ENCODE peak calls at places on chromosomes 13 and 19, in four cellular contexts. U is choroid plexus epithelial cell, A is fibroblast of villous mesenchyme, O is epithelial cell of esophagus. Y is an unnamed sample.

GRCh38 chr13:46992383-46992952 is 95.6 kb upstream of the HTR2A start:
- DNase-seq in U (peak; percentile 52), A (peak; percentile 23), O (peak; percentile 46), Y (peak; percentile 41)

GRCh38 chr19:39677931-39678889 is 22.5 kb downstream of the LGALS16 start:
- DNase-seq in U (peak; percentile 25), A (no peak), O (no peak), Y (peak; percentile 5)

GRCh38 chr13:113519556-113519955 is 29.0 kb upstream of the DCUN1D2 start:
- DNase-seq in U (no peak), A (no peak), O (no peak), Y (no peak)

GRCh38 chr19:47729799-47730520 is 15.4 kb upstream of the NOP53 start:
- DNase-seq in U (no peak), A (no peak), O (peak; percentile 72), Y (peak; percentile 24)

GRCh38 chr13:29654807-29655547 is 59.5 kb upstream of the SLC7A1 start:
- DNase-seq in U (no peak), A (no peak), O (peak; percentile 24), Y (peak; percentile 93)

GRCh38 chr13:70023506-70023905 is 84.1 kb upstream of the ATXN8OS start:
- DNase-seq in U (no peak), A (no peak), O (no peak), Y (no peak)

GRCh38 chr19:40282920-40283319 is 2.2 kb downstream of the AKT2 start:
- DNase-seq in U (peak; percentile 42), A (peak; percentile 34), O (no peak), Y (peak; percentile 20)

GRCh38 chr13:110624766-110625756 is 9.7 kb downstream of the NAXD start:
- DNase-seq in U (no peak), A (no peak), O (no peak), Y (no peak)

GRCh38 chr19:16596399-16596798 is 24.2 kb upstream of the SLC35E1 start:
- DNase-seq in U (no peak), A (no peak), O (peak; percentile 37), Y (no peak)

GRCh38 chr13:103022328-103022727 is 43.9 kb downstream of the SLC10A2 start:
- DNase-seq in U (no peak), A (no peak), O (no peak), Y (peak; percentile 20)

GRCh38 chr19:34556500-34556899 is 74.9 kb downstream of the WTIP start:
- DNase-seq in U (peak; percentile 9), A (peak; percentile 2), O (no peak), Y (peak; percentile 77)

GRCh38 chr13:71320452-71320851 is 546.6 kb downstream of the DACH1 start:
- DNase-seq in U (peak; percentile 62), A (peak; percentile 39), O (peak; percentile 38), Y (peak; percentile 4)

GRCh38 chr19:23460656-23461055 is 65.4 kb upstream of the ZNF91 start:
- DNase-seq in U (no peak), A (no peak), O (peak; percentile 71), Y (no peak)

GRCh38 chr13:26024558-26024957 is 27.3 kb downstream of the SHISA2 start:
- DNase-seq in U (peak; percentile 54), A (no peak), O (no peak), Y (no peak)

GRCh38 chr19:8884416-8884815 is 52.2 kb downstream of the MBD3L1 start:
- DNase-seq in U (no peak), A (no peak), O (no peak), Y (no peak)

GRCh38 chr13:77919351-77920294 is 992 bp upstream of the EDNRB start:
- DNase-seq in U (peak; percentile 34), A (peak; percentile 43), O (peak; percentile 10), Y (peak; percentile 48)

GRCh38 chr13:33016414-33017409 is at the start of gene KL:
- DNase-seq in U (no peak), A (no peak), O (no peak), Y (no peak)
- TF ChIP-seq CTCF in U (no peak), A (peak; percentile 2), O (no peak), Y (no peak)

GRCh38 chr13:75639426-75639825 is 3.3 kb downstream of the LMO7 start:
- DNase-seq in U (no peak), A (no peak), O (no peak), Y (no peak)

GRCh38 chr13:75636339-75637095 is 387 bp downstream of the LMO7 start:
- DNase-seq in U (peak; percentile 46), A (peak; percentile 58), O (peak; percentile 26), Y (no peak)

GRCh38 chr13:75635101-75635620 is 969 bp upstream of the LMO7 start:
- DNase-seq in U (peak; percentile 48), A (peak; percentile 47), O (no peak), Y (peak; percentile 34)

GRCh38 chr13:75635621-75636338 is at the start of gene LMO7:
- DNase-seq in U (peak; percentile 60), A (peak; percentile 69), O (peak; percentile 23), Y (no peak)

GRCh38 chr13:75637101-75637774 is 1.1 kb downstream of the LMO7 start:
- DNase-seq in U (peak; percentile 40), A (peak; percentile 42), O (no peak), Y (peak; percentile 37)
- H3K4me3 ChIP-seq in U (peak overlapping the region; percentile 83), A (peak overlapping the region; percentile 78), O (peak overlapping the region; percentile 60), Y (peak overlapping the region; percentile 73)

GRCh38 chr13:107678075-107678689 is 537.2 kb downstream of the LIG4 start:
- DNase-seq in U (peak; percentile 60), A (peak; percentile 39), O (no peak), Y (no peak)
- TF ChIP-seq CTCF in U (peak; percentile 67), A (peak; percentile 52), O (no peak), Y (no peak)

GRCh38 chr13:72792640-72793039 is 10.7 kb downstream of the PIBF1 start:
- DNase-seq in U (no peak), A (no peak), O (no peak), Y (no peak)

DNA sequence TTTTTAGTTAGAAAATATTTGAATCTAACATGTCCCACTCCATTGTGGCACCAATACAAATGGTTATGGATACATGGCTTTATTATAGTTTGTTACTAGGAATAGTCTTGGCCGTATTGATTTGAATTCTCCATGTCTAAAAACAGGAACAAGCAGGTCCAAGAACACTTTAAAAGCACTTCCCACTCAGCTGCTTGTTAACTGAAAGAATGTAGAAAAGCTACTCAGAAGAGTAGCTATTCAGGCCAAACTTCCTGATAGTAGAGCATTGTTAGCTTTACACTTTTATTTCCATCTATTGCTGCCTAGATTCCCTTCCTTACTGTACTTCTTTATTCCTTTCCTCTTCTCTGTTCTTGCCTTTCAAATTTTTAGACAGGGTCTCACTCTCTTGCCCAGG is 6.9 kb downstream of the PIBF1 start:
- DNase-seq in U (no peak), A (no peak), O (no peak), Y (no peak)
- H3K4me3 ChIP-seq in U (no peak overlapping the region), A (no peak overlapping the region), O (no peak overlapping the region), Y (no peak overlapping the region)

GRCh38 chr19:51652266-51652665 is 5.6 kb upstream of the SIGLEC14 start:
- DNase-seq in U (no peak), A (no peak), O (no peak), Y (no peak)

GRCh38 chr19:51654783-51655182 is 8.2 kb upstream of the SIGLEC14 start:
- DNase-seq in U (peak; percentile 6), A (no peak), O (no peak), Y (no peak)

GRCh38 chr19:51647318-51647717 is 693 bp upstream of the SIGLEC14 start:
- DNase-seq in U (no peak), A (no peak), O (no peak), Y (no peak)

GRCh38 chr19:51651216-51651846 is 4.7 kb upstream of the SIGLEC14 start:
- DNase-seq in U (no peak), A (no peak), O (no peak), Y (no peak)

GRCh38 chr19:51653162-51653561 is 6.5 kb upstream of the SIGLEC14 start:
- DNase-seq in U (no peak), A (no peak), O (no peak), Y (no peak)
- TF ChIP-seq CTCF in U (no peak), A (no peak), O (no peak), Y (no peak)